ENCODE peak calls at places on chromosomes 6 and 20, in ten cellular contexts. One of them, this sample, is unnamed.

GRCh38 chr20:26218301-26218700 is 521.6 kb upstream of the ZNF337 start:
- DNase-seq in stimulated activated CD4-positive, alpha-beta T cell treated with anti-CD3 and anti-CD28 coated beads, Interleukin-2, amount 100 ng/mL, for 24 hours: no peak
- DNase-seq in SK-MEL-5: no peak
- DNase-seq in SW480: no peak
- DNase-seq in choroid plexus epithelial cell: no peak
- DNase-seq in MCF 10A: no peak
- DNase-seq in AML-193: no peak
- DNase-seq in brain microvascular endothelial cell: no peak
- DNase-seq in left lung: no peak
- DNase-seq in AG04450: no peak
- DNase-seq in this sample: no peak

GRCh38 chr6:119445666-119446622 is 96.4 kb upstream of the MAN1A1 start:
- DNase-seq in stimulated activated CD4-positive, alpha-beta T cell treated with anti-CD3 and anti-CD28 coated beads, Interleukin-2, amount 100 ng/mL, for 24 hours: no peak
- DNase-seq in SK-MEL-5: no peak
- DNase-seq in SW480: no peak
- DNase-seq in choroid plexus epithelial cell: peak
- DNase-seq in MCF 10A: peak
- DNase-seq in AML-193: no peak
- DNase-seq in brain microvascular endothelial cell: peak
- DNase-seq in left lung: no peak
- DNase-seq in AG04450: no peak
- DNase-seq in this sample: peak

GRCh38 chr6:41469156-41469950 is 76.8 kb upstream of the FOXP4 start:
- DNase-seq in stimulated activated CD4-positive, alpha-beta T cell treated with anti-CD3 and anti-CD28 coated beads, Interleukin-2, amount 100 ng/mL, for 24 hours: no peak
- DNase-seq in SK-MEL-5: no peak
- DNase-seq in SW480: no peak
- DNase-seq in choroid plexus epithelial cell: no peak
- DNase-seq in MCF 10A: no peak
- DNase-seq in AML-193: no peak
- DNase-seq in brain microvascular endothelial cell: no peak
- DNase-seq in left lung: no peak
- DNase-seq in AG04450: no peak
- DNase-seq in this sample: no peak

GRCh38 chr6:101818056-101818455 is 424.5 kb downstream of the GRIK2 start:
- DNase-seq in stimulated activated CD4-positive, alpha-beta T cell treated with anti-CD3 and anti-CD28 coated beads, Interleukin-2, amount 100 ng/mL, for 24 hours: no peak
- DNase-seq in SK-MEL-5: no peak
- DNase-seq in SW480: peak
- DNase-seq in choroid plexus epithelial cell: no peak
- DNase-seq in MCF 10A: no peak
- DNase-seq in AML-193: no peak
- DNase-seq in brain microvascular endothelial cell: no peak
- DNase-seq in left lung: no peak
- DNase-seq in AG04450: no peak
- DNase-seq in this sample: no peak

GRCh38 chr6:160992323-160993314 is 1.1 kb downstream of the MAP3K4 start:
- DNase-seq in stimulated activated CD4-positive, alpha-beta T cell treated with anti-CD3 and anti-CD28 coated beads, Interleukin-2, amount 100 ng/mL, for 24 hours: peak
- DNase-seq in SK-MEL-5: peak
- DNase-seq in SW480: peak
- DNase-seq in choroid plexus epithelial cell: peak
- DNase-seq in MCF 10A: peak
- DNase-seq in AML-193: peak
- DNase-seq in brain microvascular endothelial cell: peak
- DNase-seq in left lung: peak
- DNase-seq in AG04450: no peak
- DNase-seq in this sample: peak

GRCh38 chr20:46111028-46111835 is 6.9 kb upstream of the CD40 start:
- DNase-seq in stimulated activated CD4-positive, alpha-beta T cell treated with anti-CD3 and anti-CD28 coated beads, Interleukin-2, amount 100 ng/mL, for 24 hours: peak
- DNase-seq in SK-MEL-5: no peak
- DNase-seq in SW480: no peak
- DNase-seq in choroid plexus epithelial cell: no peak
- DNase-seq in MCF 10A: no peak
- DNase-seq in AML-193: no peak
- DNase-seq in brain microvascular endothelial cell: no peak
- DNase-seq in left lung: peak
- DNase-seq in AG04450: no peak
- DNase-seq in this sample: no peak

GRCh38 chr6:139325003-139325600 is 33.3 kb upstream of the TXLNB start:
- DNase-seq in stimulated activated CD4-positive, alpha-beta T cell treated with anti-CD3 and anti-CD28 coated beads, Interleukin-2, amount 100 ng/mL, for 24 hours: no peak
- DNase-seq in SK-MEL-5: no peak
- DNase-seq in SW480: no peak
- DNase-seq in choroid plexus epithelial cell: no peak
- DNase-seq in MCF 10A: no peak
- DNase-seq in AML-193: peak
- DNase-seq in brain microvascular endothelial cell: no peak
- DNase-seq in left lung: no peak
- DNase-seq in AG04450: no peak
- DNase-seq in this sample: no peak

GRCh38 chr6:53330137-53330536 is 18.6 kb downstream of the ELOVL5 start:
- DNase-seq in stimulated activated CD4-positive, alpha-beta T cell treated with anti-CD3 and anti-CD28 coated beads, Interleukin-2, amount 100 ng/mL, for 24 hours: no peak
- DNase-seq in SK-MEL-5: no peak
- DNase-seq in SW480: no peak
- DNase-seq in choroid plexus epithelial cell: no peak
- DNase-seq in MCF 10A: no peak
- DNase-seq in AML-193: no peak
- DNase-seq in brain microvascular endothelial cell: no peak
- DNase-seq in left lung: no peak
- DNase-seq in AG04450: no peak
- DNase-seq in this sample: no peak

GRCh38 chr6:654136-654535 is 2.8 kb downstream of the HUS1B start:
- DNase-seq in stimulated activated CD4-positive, alpha-beta T cell treated with anti-CD3 and anti-CD28 coated beads, Interleukin-2, amount 100 ng/mL, for 24 hours: no peak
- DNase-seq in SK-MEL-5: no peak
- DNase-seq in SW480: no peak
- DNase-seq in choroid plexus epithelial cell: no peak
- DNase-seq in MCF 10A: no peak
- DNase-seq in AML-193: no peak
- DNase-seq in brain microvascular endothelial cell: no peak
- DNase-seq in left lung: no peak
- DNase-seq in AG04450: no peak
- DNase-seq in this sample: peak

GRCh38 chr20:3276400-3277015 is 37.5 kb upstream of the SLC4A11 start:
- DNase-seq in stimulated activated CD4-positive, alpha-beta T cell treated with anti-CD3 and anti-CD28 coated beads, Interleukin-2, amount 100 ng/mL, for 24 hours: no peak
- DNase-seq in SK-MEL-5: peak
- DNase-seq in SW480: peak
- DNase-seq in choroid plexus epithelial cell: peak
- DNase-seq in MCF 10A: peak
- DNase-seq in AML-193: peak
- DNase-seq in brain microvascular endothelial cell: peak
- DNase-seq in left lung: no peak
- DNase-seq in AG04450: no peak
- DNase-seq in this sample: peak

GRCh38 chr6:15962449-15962764 is 166.5 kb upstream of the MYLIP start:
- DNase-seq in stimulated activated CD4-positive, alpha-beta T cell treated with anti-CD3 and anti-CD28 coated beads, Interleukin-2, amount 100 ng/mL, for 24 hours: no peak
- DNase-seq in SK-MEL-5: no peak
- DNase-seq in SW480: no peak
- DNase-seq in choroid plexus epithelial cell: peak
- DNase-seq in MCF 10A: no peak
- DNase-seq in AML-193: no peak
- DNase-seq in brain microvascular endothelial cell: peak
- DNase-seq in left lung: no peak
- DNase-seq in AG04450: no peak
- DNase-seq in this sample: peak

GRCh38 chr6:149766156-149766768 is 16.7 kb downstream of the PCMT1 start:
- DNase-seq in stimulated activated CD4-positive, alpha-beta T cell treated with anti-CD3 and anti-CD28 coated beads, Interleukin-2, amount 100 ng/mL, for 24 hours: no peak
- DNase-seq in SK-MEL-5: no peak
- DNase-seq in SW480: no peak
- DNase-seq in choroid plexus epithelial cell: peak
- DNase-seq in MCF 10A: peak
- DNase-seq in AML-193: peak
- DNase-seq in brain microvascular endothelial cell: peak
- DNase-seq in left lung: no peak
- DNase-seq in AG04450: no peak
- DNase-seq in this sample: peak

GRCh38 chr20:58464838-58465237 is 50.4 kb downstream of the APCDD1L start:
- DNase-seq in stimulated activated CD4-positive, alpha-beta T cell treated with anti-CD3 and anti-CD28 coated beads, Interleukin-2, amount 100 ng/mL, for 24 hours: no peak
- DNase-seq in SK-MEL-5: no peak
- DNase-seq in SW480: no peak
- DNase-seq in choroid plexus epithelial cell: no peak
- DNase-seq in MCF 10A: no peak
- DNase-seq in AML-193: no peak
- DNase-seq in brain microvascular endothelial cell: no peak
- DNase-seq in left lung: no peak
- DNase-seq in AG04450: no peak
- DNase-seq in this sample: no peak

GRCh38 chr6:147508073-147508870 is at the start of gene SAMD5:
- DNase-seq in stimulated activated CD4-positive, alpha-beta T cell treated with anti-CD3 and anti-CD28 coated beads, Interleukin-2, amount 100 ng/mL, for 24 hours: peak
- DNase-seq in SK-MEL-5: peak
- DNase-seq in SW480: peak
- DNase-seq in choroid plexus epithelial cell: peak
- DNase-seq in MCF 10A: peak
- DNase-seq in AML-193: no peak
- DNase-seq in brain microvascular endothelial cell: peak
- DNase-seq in left lung: peak
- DNase-seq in AG04450: peak
- DNase-seq in this sample: peak

GRCh38 chr20:62117362-62117646 is 5.0 kb upstream of the LSM14B start:
- DNase-seq in stimulated activated CD4-positive, alpha-beta T cell treated with anti-CD3 and anti-CD28 coated beads, Interleukin-2, amount 100 ng/mL, for 24 hours: no peak
- DNase-seq in SK-MEL-5: no peak
- DNase-seq in SW480: no peak
- DNase-seq in choroid plexus epithelial cell: no peak
- DNase-seq in MCF 10A: no peak
- DNase-seq in AML-193: no peak
- DNase-seq in brain microvascular endothelial cell: no peak
- DNase-seq in left lung: no peak
- DNase-seq in AG04450: no peak
- DNase-seq in this sample: no peak

This sample was measured in cardiac fibroblast.